ENCODE peak calls at places on chromosomes 3 and 15, in nine cellular contexts. M is ovary, N is colonic mucosa, J is body of pancreas, H is mucosa of descending colon, W is spleen, E is psoas muscle, C is uterus, F is hepatocyte. G is an unnamed sample. For H3K36me3, the result is how much of the 10 kb centered on the place peaks cover.

GRCh38 chr15:55587321-55588069 is 650 bp downstream of the PYGO1 start:
- DNase-seq in N (peak), E (peak), W (no peak), H (no peak), C (peak), J (peak), F (peak), M (peak), G (peak)

GRCh38 chr3:79765854-79766253 is 1.9 kb downstream of the ROBO1 start:
- DNase-seq in N (no peak), H (no peak), C (no peak), M (no peak), W (no peak), F (no peak), E (no peak), J (no peak), G (no peak)

GRCh38 chr15:53522878-53523455 is 236.5 kb downstream of the WDR72 start:
- DNase-seq in C (no peak), M (no peak), H (no peak), N (no peak), E (no peak), J (peak), W (no peak), F (no peak), G (no peak)

GRCh38 chr15:93861413-93861812 is 369.9 kb upstream of the MCTP2 start:
- DNase-seq in E (no peak), C (peak), H (no peak), M (no peak), F (no peak), W (no peak), J (no peak), N (no peak), G (no peak)

GRCh38 chr3:127700406-127700805 is 27.7 kb downstream of the ABTB1 start:
- DNase-seq in F (no peak), W (peak), N (no peak), H (no peak), M (peak), J (no peak), C (no peak), E (peak), G (no peak)

GRCh38 chr15:71195242-71195641 is 80.0 kb downstream of the THSD4 start:
- DNase-seq in E (no peak), W (no peak), M (no peak), J (no peak), F (no peak), N (no peak), H (no peak), C (no peak), G (no peak)

GRCh38 chr3:28576590-28577220 is 228.1 kb upstream of the AZI2 start:
- DNase-seq in H (no peak), F (no peak), M (no peak), W (no peak), J (no peak), N (no peak), E (no peak), C (no peak), G (no peak)

GRCh38 chr3:51940648-51941421 is 869 bp downstream of the RRP9 start:
- DNase-seq in N (peak), C (no peak), W (peak), M (no peak), E (no peak), F (peak), J (no peak), H (no peak), G (no peak)

GRCh38 chr3:172106989-172107388 is 67.6 kb downstream of the FNDC3B start:
- DNase-seq in E (no peak), H (no peak), F (no peak), J (peak), C (no peak), N (peak), M (no peak), W (peak), G (no peak)

GRCh38 chr15:83565553-83566159 is 88.3 kb upstream of the ADAMTSL3 start:
- DNase-seq in H (no peak), F (peak), E (no peak), M (no peak), C (no peak), N (no peak), J (peak), W (no peak), G (peak)

GRCh38 chr15:90790561-90790960 is 73.4 kb downstream of the BLM start:
- DNase-seq in H (no peak), E (no peak), M (no peak), N (no peak), C (no peak), J (no peak), W (no peak), F (no peak), G (no peak)

GRCh38 chr3:121063628-121064027 is 155.6 kb downstream of the STXBP5L start:
- DNase-seq in F (no peak), H (no peak), M (no peak), N (no peak), J (no peak), W (no peak), C (no peak), E (no peak), G (no peak)

GRCh38 chr3:16101295-16102186 is 72.9 kb upstream of the GALNT15 start:
- DNase-seq in N (peak), J (peak), C (no peak), H (peak), E (no peak), F (peak), M (no peak), W (no peak), G (peak)

GRCh38 chr3:67094769-67095168 is 96.7 kb downstream of the KBTBD8 start:
- DNase-seq in J (peak), W (no peak), H (no peak), M (no peak), F (peak), N (peak), E (no peak), C (no peak), G (no peak)

GRCh38 chr3:66029443-66029842 is 9.3 kb downstream of the MAGI1 start:
- DNase-seq in M (no peak), H (no peak), E (no peak), N (no peak), J (no peak), W (no peak), F (no peak), C (no peak), G (no peak)

DNA sequence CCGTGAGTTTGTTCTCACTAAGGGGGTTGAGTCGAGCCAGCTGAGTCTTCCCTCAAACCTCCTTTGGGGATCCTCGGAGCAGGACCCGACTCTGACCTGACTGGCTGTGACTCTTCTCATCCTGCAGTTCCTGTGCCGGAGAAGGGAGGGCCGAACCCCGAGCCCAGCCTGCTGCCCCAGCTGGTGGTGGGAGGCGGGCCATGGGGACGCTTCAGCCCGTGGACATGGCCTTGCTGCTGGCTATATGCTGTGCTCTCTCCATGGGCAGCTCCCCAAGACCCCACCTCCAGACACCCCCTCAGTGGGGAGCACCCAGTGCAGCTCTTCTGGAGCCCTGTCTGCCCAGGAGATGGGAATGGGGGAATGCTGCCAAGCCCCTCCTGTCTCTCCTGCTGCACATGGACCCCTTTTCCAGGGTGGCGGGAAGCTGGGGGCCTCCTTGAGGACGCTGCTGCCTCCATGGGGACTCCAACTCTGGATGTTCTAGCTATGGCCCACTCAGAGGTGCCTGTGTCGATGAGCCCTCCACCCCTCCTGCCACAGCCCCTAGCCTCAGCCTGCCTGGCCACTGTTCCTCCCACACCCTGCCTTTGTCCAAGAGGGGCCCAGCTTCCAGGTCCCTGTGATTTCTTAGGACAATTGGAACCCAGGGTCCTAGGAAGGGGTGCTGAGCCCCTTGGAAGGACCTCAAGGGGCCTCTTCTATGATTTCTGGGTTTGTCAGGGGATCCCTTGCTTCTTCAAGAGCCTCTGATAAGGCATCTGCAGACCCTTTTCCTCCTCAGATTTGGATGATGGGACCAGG is 12.8 kb downstream of the C15orf39 start:
- DNase-seq in W (no peak), H (no peak), M (peak), E (no peak), C (no peak), J (no peak), N (no peak), F (no peak), G (peak)
- H3K36me3 ChIP-seq in W (under half), H (under half), M (under half), E (under half), C (under half), J (under half), N (under half), F (under half), G (under half)

GRCh38 chr15:95286911-95287769 is 1043.4 kb upstream of the NR2F2 start:
- DNase-seq in F (no peak), H (no peak), E (no peak), C (no peak), N (no peak), M (no peak), W (no peak), J (no peak), G (no peak)

GRCh38 chr15:95284487-95284886 is 1046.0 kb upstream of the NR2F2 start:
- DNase-seq in C (no peak), N (no peak), E (no peak), J (no peak), M (no peak), H (no peak), F (no peak), W (no peak), G (no peak)

GRCh38 chr15:95286316-95286880 is 1044.1 kb upstream of the NR2F2 start:
- DNase-seq in C (no peak), H (no peak), E (no peak), F (no peak), N (no peak), W (no peak), J (no peak), M (peak), G (no peak)

GRCh38 chr15:95287774-95288173 is 1042.7 kb upstream of the NR2F2 start:
- DNase-seq in F (no peak), C (no peak), J (no peak), H (peak), W (no peak), E (no peak), N (no peak), M (peak), G (no peak)

DNA sequence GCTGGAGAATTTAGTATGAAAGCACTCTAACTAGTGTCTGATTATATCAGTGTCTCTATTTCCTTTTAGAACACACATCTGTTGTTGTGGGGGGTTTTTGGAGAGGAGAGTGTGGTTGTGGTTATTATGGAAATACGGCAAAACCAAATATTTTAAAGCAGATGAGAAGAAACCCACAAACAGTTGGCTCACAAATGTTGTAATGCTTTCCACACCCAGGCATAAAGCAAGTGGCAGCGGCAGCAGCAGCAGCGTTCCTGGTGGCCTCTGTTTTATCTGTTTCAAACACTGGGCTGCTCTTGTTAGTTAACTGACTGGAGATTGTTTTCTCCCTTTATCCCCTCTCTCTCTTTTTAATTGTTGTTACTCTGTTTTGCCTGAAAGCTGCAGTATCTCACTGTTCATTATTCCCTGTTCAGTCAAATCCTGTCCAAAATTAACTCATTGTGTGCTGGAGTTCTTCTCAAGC is 1045.5 kb upstream of the NR2F2 start:
- DNase-seq in C (no peak), J (no peak), F (no peak), N (no peak), E (no peak), H (no peak), M (peak), W (no peak), G (no peak)
- TF ChIP-seq CTCF in C (peak), J (no peak), F (peak), N (no peak), E (no peak), H (no peak), M (no peak), W (no peak), G (no peak)

GRCh38 chr3:63998852-63999754 is 24.2 kb downstream of the PSMD6 start:
- DNase-seq in H (no peak), F (no peak), N (no peak), E (no peak), M (no peak), W (no peak), J (peak), C (no peak), G (no peak)
- H3K36me3 ChIP-seq in H (under half), F (under half), N (under half), E (under half), M (under half), W (under half), J (under half), C (under half), G (under half)

GRCh38 chr15:32030795-32031194 is 480 bp downstream of the CHRNA7 start:
- DNase-seq in M (no peak), J (peak), E (no peak), C (no peak), F (peak), N (no peak), H (no peak), W (no peak), G (no peak)

GRCh38 chr15:32028921-32029320 is 1.4 kb upstream of the CHRNA7 start:
- DNase-seq in W (no peak), H (no peak), N (no peak), J (no peak), F (no peak), C (no peak), E (no peak), M (no peak), G (no peak)

GRCh38 chr15:32029862-32030781 is at the start of gene CHRNA7:
- DNase-seq in E (peak), W (peak), C (peak), N (peak), J (peak), H (peak), F (peak), M (peak), G (peak)

GRCh38 chr15:32033186-32033890 is 3.0 kb downstream of the CHRNA7 start:
- DNase-seq in M (no peak), F (no peak), H (no peak), C (no peak), N (peak), E (no peak), J (peak), W (no peak), G (no peak)

DNA sequence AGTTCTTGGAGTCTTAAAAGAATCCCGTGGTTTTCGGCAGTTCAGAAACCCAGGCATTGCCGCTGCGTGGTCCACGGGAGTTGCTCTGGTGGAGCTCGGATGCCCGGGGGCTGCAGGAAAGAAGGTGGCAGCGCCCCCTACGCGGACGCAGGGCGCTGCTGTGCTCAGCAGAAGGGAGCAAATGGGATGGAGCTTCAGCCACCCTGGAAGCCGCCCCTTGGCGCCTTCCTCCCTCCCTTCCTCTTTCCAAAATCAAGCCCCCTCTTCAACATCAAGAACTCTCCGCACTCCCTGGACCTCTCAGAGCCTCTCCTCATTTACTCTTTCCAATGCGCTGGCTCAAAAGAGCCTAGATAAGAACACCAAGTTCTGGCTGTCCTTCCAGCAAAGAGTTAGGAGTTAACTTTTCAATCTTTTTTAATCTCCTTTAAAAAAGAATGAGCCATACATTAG is 880 bp upstream of the CHRNA7 start:
- DNase-seq in M (peak), J (peak), W (peak), C (peak), H (peak), N (peak), F (peak), E (peak), G (no peak)
- TF ChIP-seq CTCF in M (peak), J (peak), W (peak), C (peak), H (no peak), N (peak), F (peak), E (peak), G (peak)

GRCh38 chr3:53862241-53862640 is 15.9 kb downstream of the IL17RB start:
- DNase-seq in C (no peak), F (no peak), W (no peak), N (no peak), E (no peak), M (no peak), J (no peak), H (no peak), G (no peak)

GRCh38 chr3:53863127-53863526 is 16.8 kb downstream of the IL17RB start:
- DNase-seq in C (no peak), J (no peak), H (no peak), F (no peak), E (no peak), M (no peak), W (no peak), N (no peak), G (no peak)

GRCh38 chr3:53859178-53859577 is 12.8 kb downstream of the IL17RB start:
- DNase-seq in M (no peak), F (no peak), E (no peak), J (no peak), H (no peak), W (no peak), C (no peak), N (no peak), G (no peak)

GRCh38 chr3:53858096-53858741 is 11.9 kb downstream of the IL17RB start:
- DNase-seq in M (no peak), E (no peak), W (no peak), F (no peak), N (no peak), J (no peak), C (no peak), H (no peak), G (no peak)

DNA sequence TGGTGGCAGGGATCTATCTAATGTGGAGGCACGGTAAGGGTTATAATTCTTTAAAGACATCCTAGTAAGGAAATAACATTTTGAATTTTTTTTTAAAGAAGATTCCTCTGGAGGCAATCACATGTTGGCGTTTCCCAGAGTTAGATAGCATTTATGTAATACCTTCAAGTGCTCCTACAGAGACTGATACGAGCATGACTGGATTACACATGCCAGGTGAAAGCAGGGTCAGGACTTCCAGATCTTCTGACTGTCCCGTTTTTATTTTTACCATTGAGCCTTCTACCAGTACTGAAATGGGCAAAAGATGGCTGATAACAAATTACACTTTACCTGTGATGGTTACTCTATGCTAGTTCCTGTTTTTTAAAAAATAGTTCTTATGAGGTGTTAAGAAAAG is 13.8 kb downstream of the IL17RB start:
- DNase-seq in W (no peak), C (no peak), H (no peak), N (no peak), F (no peak), E (no peak), M (no peak), J (no peak), G (no peak)
- H3K36me3 ChIP-seq in W (under half), C (under half), H (under half), N (under half), F (under half), E (under half), M (under half), J (under half), G (under half)

GRCh38 chr3:181637056-181637798 is 74.5 kb upstream of the SOX2 start:
- DNase-seq in E (no peak), C (no peak), W (no peak), J (no peak), N (no peak), F (no peak), H (no peak), M (no peak), G (no peak)

GRCh38 chr3:181635141-181635540 is 76.6 kb upstream of the SOX2 start:
- DNase-seq in W (no peak), F (no peak), J (no peak), H (no peak), C (no peak), M (no peak), N (no peak), E (no peak), G (no peak)

GRCh38 chr3:181631901-181632300 is 79.8 kb upstream of the SOX2 start:
- DNase-seq in F (no peak), N (no peak), H (no peak), E (no peak), W (no peak), M (no peak), C (no peak), J (no peak), G (no peak)

GRCh38 chr3:181630873-181631272 is 80.9 kb upstream of the SOX2 start:
- DNase-seq in H (no peak), F (no peak), C (no peak), J (no peak), M (no peak), W (no peak), N (no peak), E (no peak), G (no peak)

DNA sequence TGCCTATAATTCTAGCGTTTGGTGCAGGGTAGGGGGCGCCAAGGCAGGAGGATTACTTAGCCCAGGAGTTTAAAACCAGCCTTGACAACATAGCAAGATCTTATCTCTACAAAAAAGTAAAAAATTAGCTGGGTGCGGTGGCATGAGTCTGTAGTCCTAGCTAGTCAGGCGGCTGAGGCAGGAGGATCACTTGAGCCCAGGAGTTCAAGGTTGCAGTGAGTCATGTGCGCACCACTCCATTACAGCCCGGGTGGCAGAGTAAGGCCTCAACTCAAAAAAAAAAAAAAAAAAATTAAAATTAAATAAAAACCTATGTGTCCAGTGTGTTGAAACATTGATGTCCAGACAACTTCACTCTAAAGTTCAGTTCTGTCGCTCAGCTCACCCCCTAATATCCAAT is 78.2 kb upstream of the SOX2 start:
- DNase-seq in M (no peak), H (no peak), N (no peak), E (no peak), W (no peak), C (no peak), J (no peak), F (no peak), G (no peak)
- TF ChIP-seq CTCF in M (no peak), H (no peak), N (no peak), E (no peak), W (no peak), C (no peak), J (no peak), F (no peak), G (no peak)

DNA sequence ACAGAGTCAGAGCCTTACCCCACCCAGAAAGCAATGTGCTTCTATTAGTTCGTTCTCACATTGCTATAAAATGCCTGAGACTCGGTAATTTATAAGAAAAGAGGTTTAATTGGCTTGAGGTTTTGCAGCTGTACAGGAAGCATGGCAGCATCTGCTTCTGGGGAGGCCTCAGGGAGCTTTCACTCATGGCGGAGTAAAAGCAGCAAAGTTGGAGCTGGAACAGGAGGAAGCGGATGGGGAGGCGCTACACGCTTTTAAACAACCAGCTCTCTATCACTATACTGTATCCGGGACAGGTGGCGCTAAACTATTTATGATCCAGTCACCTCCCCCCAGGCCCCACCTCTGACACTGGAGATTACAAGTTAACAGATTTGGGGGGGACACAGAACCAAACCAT is 176.3 kb upstream of the BHLHE40 start:
- DNase-seq in E (no peak), C (no peak), N (no peak), M (no peak), J (no peak), H (no peak), W (no peak), F (no peak), G (no peak)
- H3K36me3 ChIP-seq in E (under half), C (under half), N (under half), M (under half), J (under half), H (under half), W (under half), F (under half), G (under half)

G was measured in Caco-2.